ENCODE peak calls at places on chromosome 5, in seven cellular contexts. V, Q, A, B, M, W and J are unnamed samples.

GRCh38 chr5:34691326-34691725 is 35.2 kb downstream of the RAI14 start:
- DNase-seq in V (peak), M (no peak), Q (no peak), B (no peak), A (peak), W (no peak), J (no peak)

GRCh38 chr5:77259479-77259878 is 49.0 kb downstream of the PDE8B start:
- DNase-seq in V (no peak), W (no peak), A (no peak), M (no peak), B (no peak), Q (no peak), J (no peak)

GRCh38 chr5:127011961-127012644 is 18.3 kb downstream of the MARCHF3 start:
- DNase-seq in B (peak), A (no peak), Q (no peak), M (no peak), W (no peak), V (peak), J (no peak)

GRCh38 chr5:168670881-168671575 is 91.9 kb upstream of the PANK3 start:
- DNase-seq in B (no peak), A (no peak), M (no peak), Q (no peak), V (no peak), W (no peak), J (no peak)

GRCh38 chr5:124744170-124744911 is 2.1 kb downstream of the ZNF608 start:
- DNase-seq in V (no peak), B (no peak), W (no peak), A (peak), Q (no peak), M (no peak), J (peak)

GRCh38 chr5:85441138-85441537 is 1056.5 kb upstream of the EDIL3 start:
- DNase-seq in W (no peak), B (no peak), A (no peak), M (no peak), V (no peak), Q (no peak), J (no peak)

GRCh38 chr5:75052461-75053285 is at the start of gene GCNT4:
- DNase-seq in B (no peak), W (peak), M (no peak), Q (no peak), A (peak), V (peak), J (peak)

GRCh38 chr5:30100148-30100547 is 1093.3 kb upstream of the CDH6 start:
- DNase-seq in B (no peak), M (no peak), W (no peak), Q (no peak), A (no peak), V (peak), J (no peak)

GRCh38 chr5:37478086-37478485 is 99.0 kb downstream of the WDR70 start:
- DNase-seq in B (no peak), M (no peak), Q (no peak), W (no peak), A (no peak), V (no peak), J (no peak)

GRCh38 chr5:142982821-142983200 is 212.6 kb downstream of the ARHGAP26 start:
- DNase-seq in B (peak), W (peak), M (no peak), Q (no peak), A (no peak), V (no peak), J (no peak)

GRCh38 chr5:156411131-156411727 is 84.3 kb downstream of the SGCD start:
- DNase-seq in B (no peak), V (peak), A (peak), Q (no peak), W (no peak), M (no peak), J (peak)
- TF ChIP-seq EZH2 in B (no peak), V (no peak), A (no peak), Q (no peak), W (no peak), M (no peak), J (no peak)

DNA sequence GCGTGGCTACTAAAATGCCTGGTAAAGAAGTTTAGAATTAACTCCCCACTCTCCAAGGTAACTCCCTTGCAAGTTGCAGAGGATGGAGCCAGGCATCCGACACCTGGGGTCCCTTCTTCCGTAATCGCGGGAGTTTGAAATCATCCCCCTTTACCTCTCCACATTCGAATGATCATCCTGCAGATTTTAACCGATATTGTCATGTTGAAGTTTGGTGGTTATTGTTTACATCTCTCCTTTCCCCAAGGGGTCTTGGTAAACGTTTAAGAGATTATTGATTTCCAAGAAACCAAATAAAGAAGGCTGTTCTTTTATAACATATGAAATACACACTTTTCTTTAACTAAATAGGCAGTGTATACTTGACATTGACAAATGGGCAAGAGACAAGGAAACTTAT is 26.7 kb downstream of the NR2F1 start:
- DNase-seq in V (no peak), Q (no peak), W (no peak), A (no peak), B (no peak), M (no peak), J (no peak)
- TF ChIP-seq EZH2 in V (no peak), Q (no peak), W (no peak), A (peak), B (no peak), M (peak), J (peak)

GRCh38 chr5:114363837-114364236 is 2.0 kb downstream of the KCNN2 start:
- DNase-seq in B (no peak), Q (no peak), A (no peak), W (no peak), V (no peak), M (no peak), J (no peak)

GRCh38 chr5:114362197-114362976 is 517 bp downstream of the KCNN2 start:
- DNase-seq in M (no peak), V (peak), Q (no peak), W (no peak), A (peak), B (peak), J (peak)

GRCh38 chr5:114360816-114361723 is 800 bp upstream of the KCNN2 start:
- DNase-seq in A (no peak), W (no peak), Q (no peak), V (no peak), B (peak), M (no peak), J (peak)

GRCh38 chr5:114361724-114362196 is at the start of gene KCNN2:
- DNase-seq in V (peak), B (peak), Q (no peak), W (no peak), A (peak), M (no peak), J (peak)

GRCh38 chr5:114362977-114363721 is 1.3 kb downstream of the KCNN2 start:
- DNase-seq in Q (no peak), W (no peak), M (no peak), V (no peak), A (no peak), B (no peak), J (peak)
- TF ChIP-seq EZH2 in Q (no peak), W (no peak), M (peak), V (peak), A (no peak), B (no peak), J (peak)

DNA sequence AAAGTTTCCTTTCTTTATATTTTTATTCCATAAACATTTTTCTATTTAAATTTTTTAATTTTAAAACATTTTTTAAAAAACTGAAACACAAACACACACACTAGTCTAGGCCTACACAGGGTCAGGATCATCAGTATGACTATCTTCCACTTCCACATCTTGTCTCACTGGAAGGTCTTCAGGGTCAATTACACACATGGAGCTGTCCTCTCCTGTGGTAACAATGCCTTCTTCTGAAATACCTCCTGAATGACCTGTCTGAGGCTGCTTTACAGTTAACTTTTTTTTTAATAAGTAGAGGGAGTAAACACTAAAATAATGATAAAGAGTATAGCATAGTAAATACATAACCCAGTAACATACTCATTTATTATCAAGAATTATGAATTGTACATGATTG is 17.3 kb upstream of the CEP120 start:
- DNase-seq in Q (no peak), V (no peak), A (peak), B (no peak), M (no peak), W (no peak), J (no peak)
- TF ChIP-seq EZH2 in Q (no peak), V (no peak), A (no peak), B (no peak), M (no peak), W (no peak), J (no peak)

DNA sequence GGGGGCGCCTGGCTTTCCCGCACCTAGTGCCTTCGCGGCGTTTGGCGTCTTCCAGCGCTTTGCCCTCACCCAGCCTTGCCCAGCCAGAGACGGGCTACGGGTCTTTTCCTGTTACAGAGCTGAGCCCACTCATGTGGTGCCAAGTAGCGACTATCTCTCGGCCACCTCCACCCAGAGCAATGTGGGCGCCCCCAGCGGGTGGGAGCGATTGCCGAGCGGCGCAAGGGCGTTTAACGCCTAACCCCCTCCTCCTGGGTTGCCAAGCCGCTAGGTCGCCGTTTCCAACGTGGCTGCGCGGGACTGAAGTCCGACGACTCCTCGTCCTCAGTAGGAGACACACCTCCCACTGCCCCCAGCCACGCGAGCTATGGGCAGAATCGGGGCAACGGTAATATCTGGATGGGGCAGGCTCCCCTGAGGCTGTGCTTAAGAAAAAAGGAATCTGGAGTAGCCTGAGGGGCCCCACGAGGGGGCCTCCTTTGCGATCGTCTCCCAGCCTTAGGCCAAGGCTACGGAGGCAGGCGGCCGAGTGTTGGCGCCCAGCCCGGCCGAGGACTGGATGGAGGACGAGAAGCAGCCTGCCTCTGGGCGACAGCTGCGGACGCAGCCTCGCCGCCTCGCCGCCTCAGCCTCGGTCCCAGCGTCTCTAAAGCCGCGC is 5.8 kb downstream of the TLX3 start:
- DNase-seq in A (no peak), M (no peak), W (no peak), V (no peak), B (no peak), Q (no peak), J (no peak)
- TF ChIP-seq EZH2 in A (no peak), M (peak), W (no peak), V (no peak), B (no peak), Q (no peak), J (no peak)

GRCh38 chr5:82549263-82549662 is 271.1 kb upstream of the RPS23 start:
- DNase-seq in M (no peak), Q (no peak), A (no peak), B (no peak), W (no peak), V (peak), J (no peak)
- TF ChIP-seq EZH2 in M (no peak), Q (no peak), A (no peak), B (no peak), W (no peak), V (no peak), J (no peak)

GRCh38 chr5:88692979-88693932 is 189.7 kb downstream of the MEF2C start:
- DNase-seq in B (no peak), Q (no peak), V (no peak), A (no peak), M (no peak), W (no peak), J (no peak)

GRCh38 chr5:88690619-88691560 is 192.1 kb downstream of the MEF2C start:
- DNase-seq in A (peak), B (peak), V (peak), M (peak), Q (peak), W (peak), J (peak)

GRCh38 chr5:88689662-88690351 is 193.2 kb downstream of the MEF2C start:
- DNase-seq in V (peak), B (no peak), A (peak), W (no peak), M (no peak), Q (no peak), J (no peak)

GRCh38 chr5:88694087-88694703 is 188.8 kb downstream of the MEF2C start:
- DNase-seq in M (no peak), Q (no peak), V (no peak), B (no peak), W (no peak), A (no peak), J (no peak)

DNA sequence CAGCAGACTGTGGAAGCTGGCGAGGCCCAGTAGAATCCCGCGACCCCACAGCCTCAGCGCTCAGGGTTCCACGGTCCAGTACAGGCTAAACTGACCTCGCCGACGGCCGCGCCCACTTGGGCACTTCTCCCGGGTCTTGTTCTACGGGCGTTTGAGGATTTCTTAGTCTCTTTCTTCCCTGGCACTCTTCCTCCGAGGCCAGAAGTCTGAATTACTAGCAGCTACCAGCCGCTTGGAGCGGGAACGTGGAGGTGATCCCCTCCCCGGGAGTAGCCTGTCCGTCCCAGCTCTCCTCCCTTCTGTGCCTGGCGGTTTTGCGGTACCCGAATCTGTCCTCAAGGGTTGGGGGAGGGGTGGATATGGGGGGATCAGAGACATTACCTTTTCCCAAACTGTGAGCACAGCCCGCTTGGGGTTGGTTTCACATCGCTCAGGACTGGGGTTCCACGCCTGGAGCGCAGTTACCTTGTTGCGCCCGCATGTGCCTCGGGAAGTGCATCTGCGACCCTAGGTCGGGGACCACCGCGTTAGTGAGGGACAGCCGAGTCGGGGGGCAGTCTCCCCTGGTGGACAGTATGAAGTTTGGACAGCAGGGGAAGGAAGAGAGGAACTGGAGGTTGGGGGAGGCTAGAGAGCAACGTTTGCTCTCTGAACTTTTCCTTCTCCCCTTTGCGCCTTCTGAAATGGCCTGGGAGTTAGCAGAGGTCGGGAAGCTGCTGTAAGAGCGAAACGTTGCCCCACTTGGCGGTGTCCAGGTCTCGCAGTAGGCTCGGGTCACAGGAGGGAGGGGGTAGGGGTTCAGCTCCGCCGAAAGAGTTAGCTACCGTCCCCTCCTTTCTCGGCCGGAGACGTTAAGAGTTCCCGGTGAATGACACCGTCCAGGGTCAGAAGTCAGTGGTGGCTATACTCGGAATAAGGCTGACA is 190.8 kb downstream of the MEF2C start:
- DNase-seq in M (no peak), A (peak), W (no peak), Q (no peak), B (no peak), V (no peak), J (no peak)
- TF ChIP-seq EZH2 in M (peak), A (peak), W (no peak), Q (no peak), B (no peak), V (no peak), J (peak)